ENCODE peak calls at places on chromosomes 5 and 9, in seven cellular contexts. M, V, L, T, J, S and G are unnamed samples.

GRCh38 chr9:110744753-110745522 is 76.3 kb downstream of the MUSK start:
- DNase-seq in M (peak), V (no peak), L (no peak), T (peak), J (no peak), S (peak), G (peak)

GRCh38 chr5:154741415-154741814 is 13.8 kb upstream of the LARP1 start:
- DNase-seq in M (no peak), V (no peak), L (no peak), T (no peak), J (no peak), S (no peak), G (no peak)

GRCh38 chr5:144812770-144813169 is 642.1 kb downstream of the KCTD16 start:
- DNase-seq in M (peak), V (no peak), L (no peak), T (no peak), J (no peak), S (peak), G (no peak)

GRCh38 chr5:84825616-84826015 is 440.9 kb upstream of the EDIL3 start:
- DNase-seq in M (no peak), V (no peak), L (no peak), T (peak), J (no peak), S (peak), G (no peak)

GRCh38 chr9:125911861-125912260 is 164.7 kb downstream of the PBX3 start:
- DNase-seq in M (no peak), V (no peak), L (no peak), T (peak), J (peak), S (no peak), G (no peak)

GRCh38 chr5:15463231-15463630 is 36.7 kb upstream of the FBXL7 start:
- DNase-seq in M (no peak), V (no peak), L (no peak), T (peak), J (peak), S (peak), G (no peak)

GRCh38 chr9:121050128-121050988 is at the start of gene C5:
- DNase-seq in M (no peak), V (no peak), L (no peak), T (no peak), J (no peak), S (no peak), G (no peak)

GRCh38 chr9:4077499-4078102 is 222.3 kb downstream of the GLIS3 start:
- DNase-seq in M (peak), V (peak), L (no peak), T (peak), J (peak), S (peak), G (peak)

GRCh38 chr5:14050821-14051220 is 92.3 kb upstream of the TRIO start:
- DNase-seq in M (no peak), V (no peak), L (no peak), T (no peak), J (no peak), S (no peak), G (no peak)

GRCh38 chr5:128358826-128359225 is 179.2 kb downstream of the FBN2 start:
- DNase-seq in M (no peak), V (no peak), L (no peak), T (no peak), J (no peak), S (no peak), G (no peak)

GRCh38 chr5:34685485-34686197 is 29.5 kb downstream of the RAI14 start:
- DNase-seq in M (no peak), V (no peak), L (no peak), T (peak), J (no peak), S (peak), G (no peak)

GRCh38 chr5:68771221-68771620 is 322.6 kb upstream of the SLC30A5 start:
- DNase-seq in M (no peak), V (no peak), L (no peak), T (no peak), J (no peak), S (no peak), G (no peak)

GRCh38 chr5:37991903-37992299 is 152.1 kb upstream of the GDNF start:
- DNase-seq in M (no peak), V (no peak), L (no peak), T (no peak), J (no peak), S (no peak), G (no peak)